ENCODE peak calls at places on chromosomes 6 and 20, in ten cellular contexts. S is CD8-positive, alpha-beta T cell; F is breast epithelium; L is caudate nucleus; Q is cardiac muscle cell; T is PC-3; H is ovary; I is HCT116; C is pancreas; J is SJSA1. V is an unnamed sample.

GRCh38 chr6:41730531-41731436 is 4.6 kb downstream of the TFEB start:
- DNase-seq in S (no peak), F (no peak), L (no peak), Q (no peak), T (no peak), H (no peak), I (no peak), C (peak; percentile 21), J (no peak), V (no peak)

GRCh38 chr6:56708810-56709597 is 66.3 kb upstream of the DST start:
- DNase-seq in S (no peak), F (no peak), L (no peak), Q (peak; percentile 69), T (peak; percentile 85), H (no peak), I (peak; percentile 66), C (no peak), J (peak; percentile 81), V (no peak)

GRCh38 chr6:164167873-164168405 is 753.4 kb downstream of the QKI start:
- DNase-seq in S (no peak), F (no peak), L (no peak), Q (no peak), T (no peak), H (no peak), I (no peak), C (no peak), J (no peak), V (no peak)

GRCh38 chr20:48377940-48378339 is 449.9 kb downstream of the PREX1 start:
- DNase-seq in S (no peak), F (no peak), L (no peak), Q (no peak), T (no peak), H (no peak), I (no peak), C (no peak), J (no peak), V (no peak)

GRCh38 chr20:11672959-11673358 is 244.7 kb upstream of the BTBD3 start:
- DNase-seq in S (no peak), F (no peak), L (no peak), Q (no peak), T (no peak), H (no peak), I (no peak), C (no peak), J (no peak), V (no peak)

GRCh38 chr6:34527751-34528670 is 28.1 kb downstream of the SPDEF start:
- DNase-seq in S (no peak), F (no peak), L (no peak), Q (no peak), T (no peak), H (no peak), I (no peak), C (peak; percentile 26), J (no peak), V (no peak)

GRCh38 chr20:33015114-33015491 is 7.6 kb downstream of the BPIFB2 start:
- DNase-seq in S (no peak), F (no peak), L (no peak), Q (no peak), T (no peak), H (no peak), I (no peak), C (no peak), J (no peak), V (no peak)

GRCh38 chr20:17961600-17961965 is 7.0 kb downstream of the SNX5 start:
- DNase-seq in S (no peak), F (no peak), L (no peak), Q (no peak), T (no peak), H (no peak), I (no peak), C (no peak), J (no peak), V (no peak)

GRCh38 chr6:158008894-158009891 is 27.5 kb downstream of the SYNJ2 start:
- DNase-seq in S (no peak), F (peak; percentile 78), L (no peak), Q (no peak), T (peak; percentile 32), H (peak; percentile 58), I (no peak), C (peak; percentile 66), J (peak; percentile 40), V (peak; percentile 96)

GRCh38 chr6:158009935-158010585 is 28.4 kb downstream of the SYNJ2 start:
- DNase-seq in S (no peak), F (no peak), L (no peak), Q (no peak), T (no peak), H (no peak), I (no peak), C (peak; percentile 25), J (no peak), V (no peak)

GRCh38 chr6:158011478-158011920 is 29.8 kb downstream of the SYNJ2 start:
- DNase-seq in S (no peak), F (no peak), L (no peak), Q (no peak), T (peak; percentile 66), H (no peak), I (no peak), C (no peak), J (no peak), V (no peak)

GRCh38 chr6:158011980-158012566 is 30.4 kb downstream of the SYNJ2 start:
- DNase-seq in S (no peak), F (no peak), L (no peak), Q (no peak), T (no peak), H (no peak), I (no peak), C (peak; percentile 9), J (no peak), V (no peak)

DNA sequence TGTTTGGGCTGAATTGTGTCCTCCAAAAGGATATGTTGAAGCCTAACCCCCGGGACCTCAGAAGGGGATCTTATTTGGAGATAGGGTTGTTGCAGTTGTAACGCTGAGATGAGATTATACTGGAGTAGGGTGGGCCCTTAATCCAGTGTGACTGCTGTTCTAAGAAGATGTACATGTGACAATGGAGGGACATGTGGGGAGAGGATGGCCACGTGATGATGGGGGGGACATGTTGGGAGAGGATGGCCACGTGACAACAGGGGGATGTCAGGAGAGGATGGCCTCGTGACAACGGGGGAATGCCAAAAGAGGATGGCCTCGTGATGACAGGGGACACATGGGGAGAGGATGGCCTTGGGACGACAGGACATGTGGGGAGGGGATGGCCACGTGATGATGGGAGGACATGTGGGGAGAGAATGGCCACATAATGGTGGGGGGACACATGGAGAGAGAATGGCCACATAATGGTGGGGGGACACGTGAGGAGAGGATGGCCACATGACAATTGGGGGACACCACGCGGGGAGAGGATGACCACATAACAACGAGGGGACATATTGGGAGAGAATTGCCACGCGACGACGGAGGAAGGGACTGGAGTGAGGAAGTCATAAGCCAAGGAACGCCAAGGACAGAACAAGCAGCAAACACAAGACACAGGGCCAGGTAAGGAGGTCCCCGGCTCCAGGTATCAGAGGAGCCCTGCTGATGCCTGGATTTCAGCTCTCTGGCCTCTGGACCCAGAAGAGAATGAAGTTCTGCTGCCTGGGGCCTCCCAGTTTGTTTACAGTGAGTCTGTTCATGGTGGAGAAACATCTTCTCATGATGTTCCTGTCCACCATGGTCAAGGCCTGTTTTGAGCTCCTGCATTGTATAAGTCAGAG is 29.2 kb downstream of the SYNJ2 start:
- DNase-seq in S (no peak), F (peak; percentile 51), L (no peak), Q (no peak), T (no peak), H (no peak), I (no peak), C (peak; percentile 21), J (no peak), V (no peak)
- H3K27ac ChIP-seq in S (no peak overlapping the region), F (peak overlapping the region; percentile 84), L (peak overlapping the region; percentile 98), Q (no peak overlapping the region), T (peak overlapping the region; percentile 87), H (no peak overlapping the region), I (no peak overlapping the region), C (peak overlapping the region; percentile 73), J (no peak overlapping the region), V (peak overlapping the region; percentile 99)

GRCh38 chr6:157982580-157983438 is 1.1 kb downstream of the SYNJ2 start:
- DNase-seq in S (no peak), F (peak; percentile 46), L (no peak), Q (peak; percentile 25), T (peak; percentile 66), H (peak; percentile 54), I (no peak), C (no peak), J (peak; percentile 23), V (no peak)

GRCh38 chr6:157983439-157984119 is 1.9 kb downstream of the SYNJ2 start:
- DNase-seq in S (no peak), F (peak; percentile 10), L (no peak), Q (no peak), T (no peak), H (no peak), I (no peak), C (no peak), J (no peak), V (no peak)

GRCh38 chr6:157985378-157986155 is 3.9 kb downstream of the SYNJ2 start:
- DNase-seq in S (no peak), F (peak; percentile 68), L (no peak), Q (no peak), T (no peak), H (no peak), I (no peak), C (peak; percentile 50), J (peak; percentile 79), V (no peak)

GRCh38 chr6:157984165-157984564 is 2.5 kb downstream of the SYNJ2 start:
- DNase-seq in S (no peak), F (no peak), L (no peak), Q (no peak), T (no peak), H (no peak), I (no peak), C (no peak), J (no peak), V (no peak)

GRCh38 chr6:157984686-157985225 is 3.1 kb downstream of the SYNJ2 start:
- DNase-seq in S (no peak), F (peak; percentile 45), L (no peak), Q (no peak), T (no peak), H (no peak), I (no peak), C (no peak), J (no peak), V (no peak)
- H3K27ac ChIP-seq in S (no peak overlapping the region), F (peak overlapping the region; percentile 83), L (peak overlapping the region; percentile 82), Q (no peak overlapping the region), T (peak overlapping the region; percentile 76), H (no peak overlapping the region), I (no peak overlapping the region), C (peak overlapping the region; percentile 56), J (no peak overlapping the region), V (peak overlapping the region; percentile 75)

GRCh38 chr20:45433316-45433715 is 17.4 kb downstream of the PIGT start:
- DNase-seq in S (no peak), F (no peak), L (no peak), Q (no peak), T (no peak), H (no peak), I (no peak), C (no peak), J (no peak), V (peak; percentile 88)
- H3K27ac ChIP-seq in S (no peak overlapping the region), F (no peak overlapping the region), L (peak overlapping the region; percentile 82), Q (no peak overlapping the region), T (no peak overlapping the region), H (no peak overlapping the region), I (no peak overlapping the region), C (no peak overlapping the region), J (no peak overlapping the region), V (peak overlapping the region; percentile 98)

DNA sequence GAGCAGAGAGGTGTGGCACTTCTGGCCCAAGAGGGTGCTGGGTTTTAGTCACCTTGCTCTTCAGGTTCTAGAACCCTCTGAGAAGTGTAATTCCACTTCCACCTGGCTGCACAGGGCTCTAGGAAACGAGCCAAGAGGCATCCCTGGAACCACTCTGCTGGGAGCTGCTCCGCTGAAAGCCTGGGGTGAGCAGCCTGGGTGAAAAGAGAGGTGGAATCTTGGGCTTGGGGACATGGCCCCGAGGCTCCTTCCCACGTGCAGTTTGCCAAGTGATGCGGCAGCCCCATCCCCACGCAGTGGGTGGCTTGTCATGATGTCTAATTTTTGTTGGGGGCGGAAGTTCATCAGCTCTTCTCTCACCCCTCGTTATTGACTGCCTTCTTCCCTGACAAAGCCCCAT is 32.8 kb downstream of the PPP1R16B start:
- DNase-seq in S (no peak), F (no peak), L (no peak), Q (no peak), T (no peak), H (no peak), I (no peak), C (no peak), J (no peak), V (no peak)
- H3K27ac ChIP-seq in S (no peak overlapping the region), F (no peak overlapping the region), L (peak overlapping the region; percentile 79), Q (no peak overlapping the region), T (no peak overlapping the region), H (no peak overlapping the region), I (no peak overlapping the region), C (no peak overlapping the region), J (no peak overlapping the region), V (no peak overlapping the region)

V was measured in substantia nigra.